ENCODE peak calls at places on chromosomes 6 and 20, in eight cellular contexts. O is endothelial cell of umbilical vein, E is colonic mucosa, Q is HepG2, X is endodermal cell, H is astrocyte, W is PC-3, C is NT2/D1. D is an unnamed sample.

GRCh38 chr20:49866051-49866450 is 49.3 kb downstream of the SPATA2 start:
- DNase-seq in O (no peak), E (no peak), Q (no peak), X (peak), H (no peak), W (no peak), C (no peak), D (no peak)

GRCh38 chr6:31441368-31442267 is 38.2 kb downstream of the MICA start:
- DNase-seq in O (peak), E (peak), Q (peak), X (peak), H (peak), W (peak), C (peak), D (peak)

GRCh38 chr6:4864534-4864933 is 88.3 kb downstream of the CDYL start:
- DNase-seq in O (no peak), E (no peak), Q (no peak), X (no peak), H (no peak), W (no peak), C (no peak), D (no peak)

GRCh38 chr20:2757001-2757400 is 43.4 kb downstream of the CPXM1 start:
- DNase-seq in O (no peak), E (no peak), Q (no peak), X (no peak), H (no peak), W (no peak), C (no peak), D (no peak)

GRCh38 chr6:110949679-110950285 is 8.7 kb upstream of the GTF3C6 start:
- DNase-seq in O (peak), E (no peak), Q (no peak), X (no peak), H (no peak), W (peak), C (no peak), D (peak)

GRCh38 chr20:1341561-1342265 is 12.8 kb upstream of the SDCBP2 start:
- DNase-seq in O (peak), E (peak), Q (no peak), X (peak), H (peak), W (peak), C (no peak), D (peak)

GRCh38 chr6:149917679-149918078 is 5.2 kb downstream of the RAET1G start:
- DNase-seq in O (no peak), E (no peak), Q (no peak), X (peak), H (no peak), W (no peak), C (no peak), D (no peak)

GRCh38 chr20:3744806-3745685 is 12.6 kb downstream of the HSPA12B start:
- DNase-seq in O (peak), E (peak), Q (peak), X (peak), H (peak), W (peak), C (peak), D (no peak)

GRCh38 chr6:110557226-110557625 is 80.8 kb upstream of the SLC22A16 start:
- DNase-seq in O (no peak), E (peak), Q (no peak), X (no peak), H (no peak), W (no peak), C (no peak), D (no peak)

GRCh38 chr6:17865243-17865642 is 122.2 kb downstream of the KIF13A start:
- DNase-seq in O (no peak), E (peak), Q (no peak), X (no peak), H (no peak), W (peak), C (no peak), D (no peak)

GRCh38 chr6:111521497-111522275 is 38.7 kb upstream of the REV3L start:
- DNase-seq in O (no peak), E (no peak), Q (no peak), X (no peak), H (no peak), W (no peak), C (no peak), D (peak)

GRCh38 chr6:113856011-113856551 is 1.1 kb upstream of the MARCKS start:
- DNase-seq in O (no peak), E (peak), Q (no peak), X (peak), H (peak), W (peak), C (no peak), D (peak)

GRCh38 chr6:85641916-85642773 is 541 bp downstream of the SYNCRIP start:
- DNase-seq in O (peak), E (peak), Q (peak), X (peak), H (no peak), W (peak), C (no peak), D (peak)

GRCh38 chr20:1266167-1266973 is at the start of gene SNPH:
- DNase-seq in O (peak), E (peak), Q (no peak), X (peak), H (peak), W (peak), C (peak), D (peak)

GRCh38 chr20:32636821-32637220 is 36.9 kb downstream of the C20orf203 start:
- DNase-seq in O (no peak), E (no peak), Q (no peak), X (peak), H (no peak), W (no peak), C (no peak), D (no peak)

GRCh38 chr6:44704240-44705150 is 317.0 kb downstream of the CDC5L start:
- DNase-seq in O (no peak), E (no peak), Q (no peak), X (no peak), H (no peak), W (no peak), C (no peak), D (no peak)

GRCh38 chr20:9100721-9101120 is 31.8 kb downstream of the PLCB4 start:
- DNase-seq in O (no peak), E (no peak), Q (no peak), X (no peak), H (no peak), W (no peak), C (no peak), D (no peak)

GRCh38 chr6:36623547-36624459 is 29.6 kb downstream of the SRSF3 start:
- DNase-seq in O (peak), E (peak), Q (peak), X (peak), H (peak), W (peak), C (peak), D (peak)

DNA sequence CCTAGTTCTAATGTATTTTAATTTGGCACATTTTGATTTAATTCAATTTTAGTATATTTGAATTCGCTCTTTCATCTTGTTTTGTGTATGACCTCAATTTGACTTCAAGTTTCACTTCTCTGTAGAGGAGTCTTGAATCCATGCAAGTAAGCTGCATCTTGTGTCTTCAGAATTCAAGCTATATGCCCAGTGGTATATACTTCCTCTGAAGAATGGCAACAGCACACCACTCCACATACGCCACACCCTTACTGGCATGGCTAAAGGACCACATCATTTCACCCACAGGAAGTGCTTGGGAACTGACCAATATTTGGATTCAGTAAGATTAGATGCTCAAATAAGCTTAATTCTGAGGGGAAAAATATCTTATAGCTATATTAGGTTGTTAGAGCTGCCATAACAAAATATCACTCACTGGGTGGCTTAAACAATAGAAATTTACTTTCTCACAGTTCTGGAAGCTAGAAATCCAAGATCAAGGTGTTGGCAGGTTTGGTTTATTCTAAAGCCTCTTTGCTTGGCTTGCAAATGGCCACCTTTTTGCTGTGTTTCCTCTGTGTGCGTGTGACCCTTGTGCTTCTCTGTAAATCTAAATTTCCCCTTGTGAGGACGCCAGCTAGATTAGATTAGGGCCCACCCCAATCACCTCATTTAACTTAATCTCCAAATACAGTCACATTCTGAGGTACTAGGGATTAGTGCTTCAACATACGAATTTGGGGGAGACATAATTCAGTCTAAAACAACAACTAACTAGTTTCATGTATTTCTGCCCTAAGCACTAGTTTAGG is 2.8 kb upstream of the ASF1A start:
- DNase-seq in O (no peak), E (no peak), Q (no peak), X (no peak), H (no peak), W (peak), C (no peak), D (no peak)
- H3K4me3 ChIP-seq in O (no peak), E (no peak), Q (no peak), X (peak), H (no peak), W (no peak), C (no peak), D (no peak)

GRCh38 chr6:25332165-25332564 is 53.0 kb downstream of the CARMIL1 start:
- DNase-seq in O (no peak), E (no peak), Q (no peak), X (no peak), H (no peak), W (no peak), C (no peak), D (no peak)
- H3K9ac ChIP-seq in O (no peak), E (no peak), Q (no peak), X (no peak), H (no peak), W (no peak), C (no peak), D (no peak)

GRCh38 chr20:62953839-62954703 is 1.6 kb downstream of the SLC17A9 start:
- DNase-seq in O (peak), E (peak), Q (peak), X (peak), H (peak), W (no peak), C (no peak), D (peak)
- H3K4me3 ChIP-seq in O (peak), E (peak), Q (peak), X (no peak), H (peak), W (no peak), C (peak), D (peak)

GRCh38 chr6:140344149-140344913 is 969.9 kb upstream of the CITED2 start:
- DNase-seq in O (peak), E (no peak), Q (peak), X (no peak), H (peak), W (peak), C (no peak), D (peak)
- H3K9ac ChIP-seq in O (peak), E (no peak), Q (no peak), X (no peak), H (no peak), W (no peak), C (no peak), D (no peak)

GRCh38 chr6:15434823-15435380 is 189.0 kb downstream of the JARID2 start:
- DNase-seq in O (no peak), E (no peak), Q (no peak), X (no peak), H (no peak), W (no peak), C (no peak), D (no peak)
- H3K4me3 ChIP-seq in O (no peak), E (no peak), Q (no peak), X (peak), H (no peak), W (no peak), C (no peak), D (no peak)

GRCh38 chr6:33410711-33411631 is at the start of gene PHF1:
- DNase-seq in O (peak), E (peak), Q (no peak), X (no peak), H (peak), W (no peak), C (no peak), D (peak)

GRCh38 chr6:33413601-33414120 is 2.8 kb downstream of the PHF1 start:
- DNase-seq in O (no peak), E (no peak), Q (no peak), X (no peak), H (no peak), W (no peak), C (no peak), D (no peak)

GRCh38 chr6:33411632-33412005 is 805 bp downstream of the PHF1 start:
- DNase-seq in O (no peak), E (no peak), Q (no peak), X (no peak), H (no peak), W (no peak), C (no peak), D (no peak)

GRCh38 chr6:33413200-33413599 is 2.4 kb downstream of the PHF1 start:
- DNase-seq in O (no peak), E (no peak), Q (no peak), X (no peak), H (no peak), W (no peak), C (no peak), D (no peak)

DNA sequence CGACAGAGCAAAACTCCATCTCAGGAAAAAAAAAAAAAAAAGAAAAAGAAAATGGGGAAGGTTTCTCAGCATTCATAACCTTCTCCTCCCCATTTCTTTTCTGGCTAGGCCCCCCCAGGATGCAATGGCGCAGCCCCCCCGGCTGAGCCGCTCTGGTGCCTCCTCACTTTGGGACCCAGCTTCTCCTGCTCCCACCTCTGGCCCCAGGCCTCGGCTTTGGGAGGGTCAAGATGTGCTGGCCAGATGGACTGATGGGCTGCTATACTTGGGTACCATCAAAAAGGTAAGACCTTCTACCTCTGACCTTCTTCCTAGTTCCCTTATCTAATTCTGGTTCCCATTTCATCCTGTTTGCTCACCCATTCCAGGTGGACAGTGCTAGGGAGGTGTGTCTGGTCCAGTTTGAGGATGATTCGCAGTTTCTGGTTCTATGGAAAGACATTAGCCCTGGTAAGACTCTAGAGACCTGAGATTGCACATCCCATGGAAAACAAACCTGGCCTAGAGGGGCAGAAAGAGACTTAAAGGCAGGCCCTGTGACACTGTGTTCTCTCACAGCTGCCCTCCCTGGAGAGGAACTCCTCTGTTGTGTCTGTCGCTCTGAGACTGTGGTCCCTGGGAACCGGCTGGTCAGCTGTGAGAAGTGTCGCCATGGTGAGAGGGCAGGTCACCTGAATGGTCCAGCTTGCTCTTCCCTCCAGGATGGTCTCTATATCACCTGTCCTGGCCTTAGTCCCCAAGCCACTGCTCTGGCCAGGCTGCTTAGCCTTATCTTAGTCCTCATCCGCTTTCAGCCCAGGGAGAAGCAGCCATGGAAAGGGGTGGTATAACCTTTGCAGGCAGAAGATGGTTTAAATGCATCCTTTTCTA is 1.6 kb downstream of the PHF1 start:
- DNase-seq in O (no peak), E (no peak), Q (no peak), X (no peak), H (no peak), W (no peak), C (no peak), D (no peak)
- H3K9ac ChIP-seq in O (no peak), E (no peak), Q (no peak), X (no peak), H (no peak), W (no peak), C (no peak), D (no peak)

GRCh38 chr6:119565893-119566292 is 216.3 kb upstream of the MAN1A1 start:
- DNase-seq in O (no peak), E (no peak), Q (no peak), X (no peak), H (no peak), W (no peak), C (no peak), D (no peak)
- H3K4me3 ChIP-seq in O (no peak), E (no peak), Q (no peak), X (no peak), H (no peak), W (no peak), C (no peak), D (no peak)

GRCh38 chr20:23050847-23051627 is 1.6 kb upstream of the THBD start:
- DNase-seq in O (peak), E (peak), Q (no peak), X (peak), H (peak), W (peak), C (peak), D (peak)
- H3K9ac ChIP-seq in O (peak), E (peak), Q (no peak), X (no peak), H (peak), W (no peak), C (peak), D (no peak)

GRCh38 chr20:5024982-5025381 is 23.7 kb upstream of the SLC23A2 start:
- DNase-seq in O (no peak), E (no peak), Q (peak), X (no peak), H (no peak), W (no peak), C (no peak), D (no peak)
- H3K4me3 ChIP-seq in O (no peak), E (no peak), Q (no peak), X (no peak), H (no peak), W (no peak), C (no peak), D (no peak)

D was measured in fibroblast of lung.